ENCODE peak calls at places on chromosome 5, in eight cellular contexts. H is OCI-LY7; I is T-helper 17 cell; B is CD8-positive, alpha-beta T cell; Z is left ventricle myocardium inferior; M is breast epithelium; U is H9; Y is lower lobe of right lung. E is an unnamed sample.

GRCh38 chr5:124130807-124131206 is 615.6 kb downstream of the ZNF608 start:
- DNase-seq in H (no peak), Z (no peak), M (no peak), I (no peak), B (no peak), Y (no peak), U (no peak), E (no peak)

GRCh38 chr5:73280821-73281746 is 108.1 kb downstream of the TMEM174 start:
- DNase-seq in B (no peak), H (no peak), Y (no peak), I (no peak), M (no peak), Z (no peak), U (no peak), E (peak; percentile 77)

GRCh38 chr5:14726066-14726838 is 61.7 kb downstream of the OTULIN start:
- DNase-seq in I (no peak), U (no peak), M (no peak), B (no peak), Z (no peak), Y (no peak), H (no peak), E (no peak)

GRCh38 chr5:94057655-94058054 is 316.3 kb upstream of the POU5F2 start:
- DNase-seq in H (no peak), M (no peak), B (no peak), Z (no peak), Y (no peak), U (no peak), I (no peak), E (no peak)

GRCh38 chr5:77867194-77867691 is 91.1 kb upstream of the TBCA start:
- DNase-seq in B (no peak), U (no peak), I (no peak), M (no peak), Y (no peak), H (peak; percentile 9), Z (no peak), E (no peak)

GRCh38 chr5:76947064-76947463 is 5.8 kb upstream of the CRHBP start:
- DNase-seq in Z (no peak), Y (no peak), U (no peak), I (no peak), M (no peak), H (no peak), B (no peak), E (no peak)

GRCh38 chr5:68745459-68745858 is 348.4 kb upstream of the SLC30A5 start:
- DNase-seq in Y (no peak), H (no peak), U (no peak), I (no peak), M (no peak), Z (no peak), B (no peak), E (no peak)

GRCh38 chr5:162593881-162594280 is 526.3 kb downstream of the GABRG2 start:
- DNase-seq in Y (no peak), I (no peak), M (no peak), B (no peak), U (no peak), Z (no peak), H (peak; percentile 1), E (no peak)

GRCh38 chr5:101969752-101970151 is 326.3 kb downstream of the SLCO4C1 start:
- DNase-seq in Y (no peak), B (no peak), I (no peak), H (no peak), U (no peak), Z (no peak), M (no peak), E (no peak)

DNA sequence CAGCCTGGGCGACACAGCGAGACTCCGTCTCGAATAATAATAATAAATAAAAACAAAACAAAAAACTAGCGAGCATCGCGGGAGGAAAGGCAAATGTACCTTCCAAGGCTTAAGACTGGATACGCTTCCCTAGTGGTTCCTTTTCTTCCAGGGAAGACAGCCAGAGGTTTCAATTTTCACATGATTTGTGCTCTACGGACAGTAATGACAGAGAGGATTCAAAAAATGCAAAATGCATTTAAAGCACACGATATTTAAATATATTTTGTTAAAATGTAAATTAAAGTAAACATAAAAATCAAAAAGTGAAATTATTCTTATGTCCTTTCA is 4.3 kb upstream of the TRIM41 start:
- DNase-seq in Z (no peak), B (no peak), M (no peak), U (no peak), H (no peak), Y (no peak), I (no peak), E (no peak)
- H3K9me3 ChIP-seq in Z (no peaks in the 10 kb centered on the region), B (no peaks in the 10 kb centered on the region), M (no peaks in the 10 kb centered on the region), U (no peaks in the 10 kb centered on the region), H (no peaks in the 10 kb centered on the region), Y (no peaks in the 10 kb centered on the region), I (no peaks in the 10 kb centered on the region), E (no peaks in the 10 kb centered on the region)

GRCh38 chr5:1879292-1880263 is 3.1 kb downstream of the IRX4 start:
- DNase-seq in Z (no peak), I (no peak), H (no peak), B (no peak), Y (no peak), U (no peak), M (no peak), E (no peak)
- H3K9me3 ChIP-seq in Z (no peaks in the 10 kb centered on the region), I (no peaks in the 10 kb centered on the region), H (no peaks in the 10 kb centered on the region), B (no peaks in the 10 kb centered on the region), Y (no peaks in the 10 kb centered on the region), U (no peaks in the 10 kb centered on the region), M (no peaks in the 10 kb centered on the region), E (no peaks in the 10 kb centered on the region)

GRCh38 chr5:3222924-3223323 is 372.7 kb upstream of the IRX1 start:
- DNase-seq in Z (no peak), B (no peak), I (no peak), H (no peak), Y (no peak), M (no peak), U (no peak), E (no peak)

GRCh38 chr5:3221432-3221831 is 374.2 kb upstream of the IRX1 start:
- DNase-seq in M (no peak), I (no peak), Y (no peak), H (no peak), Z (no peak), U (no peak), B (no peak), E (no peak)

GRCh38 chr5:3220201-3220600 is 375.4 kb upstream of the IRX1 start:
- DNase-seq in U (no peak), I (no peak), M (no peak), Y (no peak), H (no peak), B (no peak), Z (no peak), E (no peak)

GRCh38 chr5:3218916-3219650 is 376.5 kb upstream of the IRX1 start:
- DNase-seq in M (no peak), B (no peak), U (no peak), H (no peak), Y (no peak), Z (no peak), I (no peak), E (no peak)

DNA sequence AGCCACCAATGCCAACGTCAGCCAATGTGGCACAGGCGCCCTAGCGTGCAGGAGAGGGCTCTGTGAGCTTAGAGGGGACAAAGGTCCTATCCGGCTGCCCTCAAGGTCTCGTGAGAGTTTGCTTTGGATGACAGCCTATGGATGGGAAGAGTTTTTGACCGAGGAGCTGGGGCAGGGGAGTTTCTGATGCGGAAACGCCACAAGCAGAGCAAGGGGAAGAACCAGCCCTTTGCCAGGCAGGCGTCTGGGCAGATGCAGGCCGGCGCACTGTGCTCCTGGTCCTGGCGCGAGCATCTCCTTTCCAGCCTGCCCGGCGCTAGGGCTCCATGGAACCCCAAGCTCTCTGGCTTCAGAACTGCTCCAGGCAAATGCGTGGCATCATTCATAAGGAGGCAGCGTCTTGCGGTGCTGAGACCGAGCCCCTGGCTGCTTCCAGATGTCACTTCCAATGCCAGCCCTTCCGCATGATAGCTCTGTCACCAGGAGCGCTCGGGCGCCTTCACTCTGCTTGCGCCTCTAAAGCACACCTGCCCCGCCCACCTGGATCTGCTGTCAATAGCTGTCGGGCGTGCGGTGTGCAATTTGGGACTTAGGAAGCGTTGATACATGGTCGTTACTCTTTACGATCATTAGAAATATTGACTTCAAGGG is 374.9 kb upstream of the IRX1 start:
- DNase-seq in Z (no peak), Y (no peak), H (no peak), I (no peak), B (no peak), M (no peak), U (no peak), E (no peak)
- H3K9me3 ChIP-seq in Z (no peaks in the 10 kb centered on the region), Y (no peaks in the 10 kb centered on the region), H (no peaks in the 10 kb centered on the region), I (no peaks in the 10 kb centered on the region), B (no peaks in the 10 kb centered on the region), M (no peaks in the 10 kb centered on the region), U (no peaks in the 10 kb centered on the region), E (no peaks in the 10 kb centered on the region)

GRCh38 chr5:141420855-141421488 is at the start of gene PCDHGA11:
- DNase-seq in Z (no peak), I (no peak), B (no peak), H (peak; percentile 76), Y (peak; percentile 69), U (peak; percentile 74), M (no peak), E (no peak)
- H3K9me3 ChIP-seq in Z (peaks cover 99% of the 10 kb centered on the region), I (peaks cover 9% of the 10 kb centered on the region), B (peaks cover 9% of the 10 kb centered on the region), H (no peaks in the 10 kb centered on the region), Y (peaks cover 85% of the 10 kb centered on the region), U (peaks cover 13% of the 10 kb centered on the region), M (peaks cover 80% of the 10 kb centered on the region), E (peaks cover 78% of the 10 kb centered on the region)

GRCh38 chr5:98576275-98576674 is 197.2 kb upstream of the RGMB start:
- DNase-seq in Z (no peak), I (no peak), B (no peak), U (no peak), H (no peak), M (no peak), Y (peak; percentile 27), E (peak; percentile 61)
- H3K9me3 ChIP-seq in Z (no peaks in the 10 kb centered on the region), I (no peaks in the 10 kb centered on the region), B (no peaks in the 10 kb centered on the region), U (no peaks in the 10 kb centered on the region), H (no peaks in the 10 kb centered on the region), M (no peaks in the 10 kb centered on the region), Y (no peaks in the 10 kb centered on the region), E (no peaks in the 10 kb centered on the region)

DNA sequence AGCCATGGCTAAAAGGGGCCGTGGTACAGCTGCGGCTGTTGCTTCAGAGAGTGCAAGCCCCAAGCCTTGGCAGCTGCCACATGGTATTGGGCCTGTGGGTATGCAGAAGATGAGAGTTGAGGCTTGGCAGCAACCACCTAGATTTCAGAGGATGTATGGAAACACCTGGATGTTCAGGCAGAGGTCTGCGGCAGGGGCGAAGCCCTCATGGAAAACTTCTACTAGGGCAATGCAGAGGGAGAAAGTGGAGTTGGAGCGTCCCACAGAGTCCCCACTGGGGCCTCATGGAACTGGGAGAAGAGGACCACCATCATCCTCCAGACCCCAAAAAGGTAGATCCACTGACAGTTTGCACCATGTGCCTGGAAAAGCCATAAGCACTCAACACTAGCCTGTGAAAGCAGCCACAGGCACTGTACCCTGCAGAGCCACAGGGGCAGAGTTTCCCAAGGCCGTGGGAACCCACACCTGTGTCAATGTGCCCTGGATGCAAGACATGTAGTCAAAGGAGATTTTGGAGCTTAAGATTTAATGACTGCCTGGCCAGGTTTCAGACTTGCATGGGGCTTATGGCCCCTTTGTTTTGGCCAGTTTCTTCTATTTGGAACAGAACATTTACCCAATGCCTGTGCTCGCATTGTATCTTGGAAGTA is 65.9 kb downstream of the DMXL1 start:
- DNase-seq in U (no peak), Y (no peak), B (no peak), H (peak; percentile 4), M (no peak), Z (no peak), I (no peak), E (no peak)
- H3K9me3 ChIP-seq in U (peaks cover 32% of the 10 kb centered on the region), Y (no peaks in the 10 kb centered on the region), B (no peaks in the 10 kb centered on the region), H (peaks cover 19% of the 10 kb centered on the region), M (peaks cover 13% of the 10 kb centered on the region), Z (peaks cover 6% of the 10 kb centered on the region), I (no peaks in the 10 kb centered on the region), E (no peaks in the 10 kb centered on the region)